ENCODE peak calls at places on chromosomes 4 and X, in six cellular contexts. F is GM06990, H is kidney epithelial cell, W is WTC11, G is psoas muscle, I is sigmoid colon. L is an unnamed sample.

GRCh38 chrX:110407910-110408545 is 49.4 kb downstream of the RTL9 start:
- DNase-seq in F (peak), H (no peak), W (peak), G (no peak), I (no peak), L (peak)

GRCh38 chr4:143773998-143774898 is 73.8 kb upstream of the FREM3 start:
- DNase-seq in F (peak), H (peak), W (peak), G (no peak), I (no peak), L (peak)

GRCh38 chr4:19857405-19857804 is 394.3 kb upstream of the SLIT2 start:
- DNase-seq in F (no peak), H (no peak), W (no peak), G (no peak), I (no peak), L (no peak)

GRCh38 chrX:130829526-130830515 is 73.2 kb downstream of the ENOX2 start:
- DNase-seq in F (no peak), H (no peak), W (no peak), G (no peak), I (no peak), L (no peak)

GRCh38 chr4:120215350-120215749 is 148.7 kb upstream of the MAD2L1 start:
- DNase-seq in F (no peak), H (no peak), W (no peak), G (no peak), I (no peak), L (no peak)

GRCh38 chr4:2059034-2059725 is at the start of gene NAT8L:
- DNase-seq in F (no peak), H (no peak), W (peak), G (peak), I (no peak), L (peak)

GRCh38 chr4:77819409-77819835 is 254 bp upstream of the CNOT6L start:
- DNase-seq in F (no peak), H (no peak), W (peak), G (no peak), I (no peak), L (peak)

GRCh38 chrX:13013353-13014110 is 30.9 kb downstream of the FAM9C start:
- DNase-seq in F (peak), H (no peak), W (no peak), G (no peak), I (peak), L (no peak)

GRCh38 chr4:74534121-74534520 is 89.2 kb downstream of the AREG start:
- DNase-seq in F (no peak), H (no peak), W (no peak), G (no peak), I (no peak), L (no peak)

GRCh38 chrX:48003367-48003757 is 427 bp downstream of the ZNF182 start:
- DNase-seq in F (no peak), H (no peak), W (no peak), G (no peak), I (no peak), L (peak)

GRCh38 chr4:122475233-122475632 is 18.7 kb upstream of the IL2 start:
- DNase-seq in F (no peak), H (no peak), W (no peak), G (no peak), I (no peak), L (no peak)

DNA sequence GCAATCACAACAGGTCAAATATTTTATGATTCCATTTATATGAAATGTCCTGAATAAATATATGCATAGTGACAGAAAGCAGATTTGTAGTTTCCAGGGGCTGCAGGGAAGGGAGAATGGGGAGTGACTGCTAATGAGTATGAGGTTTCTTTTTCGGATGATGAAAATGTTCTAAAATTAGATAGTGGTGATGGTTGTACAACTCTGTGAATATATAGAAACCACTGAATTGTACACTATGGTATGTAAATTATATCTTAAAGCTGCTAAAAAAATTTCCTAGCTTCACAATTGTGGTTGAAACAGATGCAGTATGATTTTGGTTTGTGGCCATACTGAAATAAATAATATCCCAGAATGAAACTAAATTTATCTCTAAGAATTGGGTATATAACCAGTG is 12.9 kb upstream of the IL2 start:
- DNase-seq in F (no peak), H (no peak), W (no peak), G (no peak), I (no peak), L (no peak)
- TF ChIP-seq CTCF in F (no peak), H (no peak), W (no peak), G (no peak), I (no peak), L (no peak)

DNA sequence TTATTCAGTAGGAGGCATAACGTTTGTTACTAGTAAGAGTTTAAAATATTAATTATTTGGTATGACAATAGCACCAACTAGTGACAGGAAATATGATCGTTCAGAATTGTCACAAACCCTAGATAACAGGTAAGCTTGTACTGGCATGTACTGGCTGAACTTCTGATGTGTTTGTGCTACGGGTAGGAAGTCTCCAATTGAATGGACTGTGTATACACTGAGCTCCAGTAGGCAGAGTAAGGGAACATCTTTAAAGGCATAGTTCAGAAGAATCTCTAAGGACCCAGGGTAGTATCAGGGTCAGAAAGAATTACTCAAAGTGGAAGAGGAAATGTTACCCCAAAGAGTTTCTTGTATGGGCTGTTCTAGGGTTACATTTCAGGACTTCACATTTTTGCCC is 230.4 kb downstream of the EDA2R start:
- DNase-seq in F (no peak), H (no peak), W (no peak), G (no peak), I (no peak), L (no peak)
- TF ChIP-seq CTCF in F (peak), H (no peak), W (no peak), G (no peak), I (no peak), L (no peak)

DNA sequence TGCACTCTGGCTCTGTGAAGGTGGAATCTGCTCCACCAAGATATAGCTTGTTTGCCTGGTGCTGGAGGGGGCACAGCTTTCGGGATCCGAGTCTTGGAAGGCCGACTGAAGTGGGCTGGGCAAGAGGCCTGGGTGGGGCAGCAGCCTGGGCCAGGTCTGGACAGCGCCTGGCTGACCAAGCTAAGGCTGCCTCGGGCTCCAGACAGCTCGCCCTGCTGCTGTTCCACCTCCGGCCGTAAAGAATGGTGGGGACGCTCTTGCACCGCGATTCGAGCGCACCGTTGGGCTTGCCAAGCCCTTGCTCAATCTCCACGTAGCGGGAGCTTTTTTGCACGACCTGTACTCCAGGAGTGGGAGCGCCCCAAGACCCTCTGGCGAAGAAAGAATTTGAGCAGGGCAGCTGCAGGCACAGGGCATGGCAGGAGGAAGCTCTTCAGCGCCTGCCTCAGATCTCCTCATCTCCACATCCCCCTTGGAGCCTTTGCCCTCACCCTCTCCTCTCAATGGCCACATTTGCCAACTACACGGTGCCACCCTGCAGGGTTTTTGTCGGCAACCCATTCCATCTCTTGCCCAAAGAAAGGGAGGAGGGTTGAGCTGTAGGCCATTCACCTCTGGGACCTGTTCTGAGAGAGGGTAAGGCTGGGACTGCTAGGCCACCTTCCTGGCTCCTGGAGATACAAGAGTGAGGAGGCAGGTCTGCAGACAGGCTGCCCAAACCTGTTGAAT is 18.9 kb downstream of the CNGA2 start:
- DNase-seq in F (peak), H (no peak), W (peak), G (peak), I (peak), L (peak)
- TF ChIP-seq CTCF in F (peak), H (peak), W (peak), G (peak), I (peak), L (peak)

GRCh38 chrX:136275553-136275952 is 24.4 kb upstream of the MAP7D3 start:
- DNase-seq in F (no peak), H (no peak), W (no peak), G (no peak), I (no peak), L (no peak)

GRCh38 chrX:136273986-136274385 is 22.8 kb upstream of the MAP7D3 start:
- DNase-seq in F (no peak), H (no peak), W (no peak), G (no peak), I (no peak), L (no peak)

GRCh38 chrX:136269921-136270320 is 18.7 kb upstream of the MAP7D3 start:
- DNase-seq in F (no peak), H (no peak), W (no peak), G (no peak), I (no peak), L (no peak)

GRCh38 chrX:136271300-136271699 is 20.1 kb upstream of the MAP7D3 start:
- DNase-seq in F (peak), H (no peak), W (no peak), G (no peak), I (no peak), L (no peak)

GRCh38 chrX:136272325-136272724 is 21.1 kb upstream of the MAP7D3 start:
- DNase-seq in F (no peak), H (no peak), W (no peak), G (no peak), I (no peak), L (no peak)
- TF ChIP-seq CTCF in F (no peak), H (no peak), W (no peak), G (no peak), I (no peak), L (no peak)

GRCh38 chr4:137545461-137545861 is 13.2 kb upstream of the PCDH18 start:
- DNase-seq in F (no peak), H (no peak), W (no peak), G (no peak), I (peak), L (no peak)
- TF ChIP-seq CTCF in F (no peak), H (no peak), W (no peak), G (no peak), I (no peak), L (no peak)

DNA sequence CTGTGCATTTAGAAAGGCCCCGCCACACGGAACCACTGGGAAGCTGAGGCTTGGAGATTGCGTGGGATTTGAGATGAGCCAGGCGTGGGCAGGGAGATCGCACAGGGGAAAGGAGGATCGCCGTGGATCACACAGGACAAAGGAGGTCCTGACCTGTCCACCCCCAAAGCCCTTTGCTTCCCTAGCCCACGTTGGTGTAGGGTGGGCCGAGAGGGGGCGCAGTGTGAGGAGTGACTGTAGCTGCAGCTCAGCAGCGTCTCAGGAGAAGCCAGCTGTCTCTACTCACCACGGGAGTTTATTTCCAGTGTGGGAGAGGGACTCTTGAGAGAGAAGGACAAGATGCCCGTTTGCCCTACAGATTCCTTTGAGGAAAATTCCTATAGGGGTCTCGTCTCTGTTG is 62.1 kb downstream of the TBL1X start:
- DNase-seq in F (no peak), H (no peak), W (peak), G (no peak), I (no peak), L (no peak)
- TF ChIP-seq CTCF in F (peak), H (no peak), W (no peak), G (no peak), I (no peak), L (no peak)